ENCODE peak calls at places on chromosome 10, in four cellular contexts. P is lung, C is hepatocyte, T is keratinocyte. I is an unnamed sample.

GRCh38 chr10:133309111-133309719 is 501 bp downstream of the ZNF511 start:
- DNase-seq in P (peak), C (peak), T (peak), I (peak)

GRCh38 chr10:79502561-79503309 is 9.6 kb upstream of the EIF5AL1 start:
- DNase-seq in P (no peak), C (peak), T (no peak), I (no peak)

GRCh38 chr10:129466703-129467345 is at the start of gene MGMT:
- DNase-seq in P (peak), C (peak), T (peak), I (peak)

GRCh38 chr10:43904831-43905230 is 256.1 kb upstream of the ZNF32 start:
- DNase-seq in P (no peak), C (no peak), T (no peak), I (no peak)

GRCh38 chr10:25552283-25552919 is 377.6 kb downstream of the GPR158 start:
- DNase-seq in P (no peak), C (no peak), T (no peak), I (no peak)

GRCh38 chr10:75929630-75930161 is 498.3 kb downstream of the LRMDA start:
- DNase-seq in P (no peak), C (no peak), T (no peak), I (no peak)

GRCh38 chr10:124048371-124049290 is 44.8 kb downstream of the CHST15 start:
- DNase-seq in P (no peak), C (no peak), T (no peak), I (peak)

GRCh38 chr10:75532253-75532924 is 101.0 kb downstream of the LRMDA start:
- DNase-seq in P (no peak), C (no peak), T (no peak), I (peak)

GRCh38 chr10:76422769-76423168 is 991.3 kb downstream of the LRMDA start:
- DNase-seq in P (no peak), C (no peak), T (no peak), I (no peak)

GRCh38 chr10:105597297-105597696 is 956.2 kb downstream of the SORCS3 start:
- DNase-seq in P (no peak), C (no peak), T (no peak), I (no peak)

GRCh38 chr10:70131560-70131937 is 1.1 kb downstream of the AIFM2 start:
- DNase-seq in P (no peak), C (no peak), T (no peak), I (no peak)

GRCh38 chr10:82981137-82981723 is 1106.2 kb downstream of the NRG3 start:
- DNase-seq in P (no peak), C (no peak), T (peak), I (peak)

DNA sequence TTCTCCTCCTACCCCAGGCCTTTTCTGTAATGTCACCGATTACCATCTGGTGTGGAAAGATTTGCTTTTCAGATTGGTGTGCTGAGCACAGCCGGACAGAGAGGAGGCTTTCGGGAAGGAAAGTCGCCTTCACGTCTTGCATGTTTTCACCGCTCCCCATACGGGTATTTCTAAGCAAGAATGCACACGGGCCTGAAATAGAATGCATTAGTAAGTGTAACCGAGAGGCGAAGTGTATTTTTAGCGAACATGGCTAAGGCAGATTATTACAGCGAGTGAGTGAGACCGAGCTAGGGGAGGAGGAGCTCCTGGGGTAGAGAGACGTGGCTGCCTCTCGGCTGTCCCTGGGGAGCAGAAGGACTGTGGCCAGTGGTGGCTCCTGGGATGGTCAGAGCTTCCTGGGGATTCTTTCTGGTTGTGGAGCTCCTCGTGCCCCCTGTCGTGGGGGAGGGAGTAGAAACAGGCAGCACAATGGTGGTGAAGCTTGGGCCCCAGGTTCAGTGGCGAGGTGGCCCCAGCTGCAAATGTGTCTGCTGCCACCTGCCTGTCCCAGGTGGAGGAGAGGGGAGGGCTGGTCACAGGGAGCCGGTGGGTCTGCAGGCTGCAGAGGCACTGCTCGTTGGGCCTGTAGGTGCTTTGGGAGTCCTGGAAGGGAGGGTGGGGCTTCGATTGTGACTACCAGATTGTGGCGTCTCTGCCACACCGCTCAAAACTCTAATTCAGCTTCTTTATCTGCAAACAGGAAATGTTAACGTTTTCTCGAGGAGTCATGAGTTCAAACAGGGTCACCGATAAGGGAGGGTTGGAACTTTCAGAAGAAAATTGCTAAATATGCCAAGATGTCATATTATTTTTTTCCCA is 135.8 kb downstream of the CAMK1D start:
- DNase-seq in P (no peak), C (no peak), T (no peak), I (no peak)
- TF ChIP-seq CTCF in P (no peak), C (no peak), T (no peak), I (no peak)

GRCh38 chr10:60171436-60172013 is 218.2 kb downstream of the ANK3 start:
- DNase-seq in P (no peak), C (no peak), T (no peak), I (no peak)

GRCh38 chr10:60167056-60167455 is 222.6 kb downstream of the ANK3 start:
- DNase-seq in P (no peak), C (no peak), T (no peak), I (no peak)

GRCh38 chr10:60169111-60169510 is 220.6 kb downstream of the ANK3 start:
- DNase-seq in P (no peak), C (no peak), T (no peak), I (no peak)

GRCh38 chr10:60172363-60172990 is 217.2 kb downstream of the ANK3 start:
- DNase-seq in P (no peak), C (no peak), T (no peak), I (no peak)

DNA sequence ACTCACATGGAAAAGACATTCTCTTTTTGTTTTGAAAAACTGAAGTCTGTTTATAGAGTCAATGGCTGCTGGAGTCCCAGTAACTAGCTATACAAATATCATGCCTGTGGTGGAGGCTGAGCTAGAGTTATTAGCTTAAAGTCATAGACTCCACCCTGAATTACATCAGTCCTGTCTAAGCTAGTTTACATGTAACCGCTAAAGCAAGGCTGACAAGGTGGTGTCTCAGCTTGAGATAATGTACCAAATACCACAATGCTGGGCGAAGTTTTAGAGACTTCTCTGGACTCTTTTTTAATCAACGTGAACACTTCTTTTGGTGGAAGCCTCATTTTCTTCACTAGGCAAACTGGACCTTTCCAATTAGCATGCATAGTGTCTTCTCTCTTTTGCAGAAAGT is 219.4 kb downstream of the ANK3 start:
- DNase-seq in P (no peak), C (peak), T (no peak), I (no peak)
- H3K4me3 ChIP-seq in P (no peak), C (no peak), T (no peak), I (no peak)

GRCh38 chr10:48612241-48612943 is 7.5 kb upstream of the ARHGAP22 start:
- DNase-seq in P (peak), C (no peak), T (no peak), I (no peak)

GRCh38 chr10:48611133-48611532 is 6.3 kb upstream of the ARHGAP22 start:
- DNase-seq in P (peak), C (no peak), T (no peak), I (no peak)

GRCh38 chr10:48616436-48616835 is 11.6 kb upstream of the ARHGAP22 start:
- DNase-seq in P (no peak), C (no peak), T (no peak), I (no peak)

GRCh38 chr10:48613015-48613414 is 8.1 kb upstream of the ARHGAP22 start:
- DNase-seq in P (peak), C (no peak), T (no peak), I (no peak)

GRCh38 chr10:48614481-48615383 is 9.9 kb upstream of the ARHGAP22 start:
- DNase-seq in P (no peak), C (no peak), T (no peak), I (no peak)
- TF ChIP-seq CTCF in P (no peak), C (no peak), T (peak), I (peak)

DNA sequence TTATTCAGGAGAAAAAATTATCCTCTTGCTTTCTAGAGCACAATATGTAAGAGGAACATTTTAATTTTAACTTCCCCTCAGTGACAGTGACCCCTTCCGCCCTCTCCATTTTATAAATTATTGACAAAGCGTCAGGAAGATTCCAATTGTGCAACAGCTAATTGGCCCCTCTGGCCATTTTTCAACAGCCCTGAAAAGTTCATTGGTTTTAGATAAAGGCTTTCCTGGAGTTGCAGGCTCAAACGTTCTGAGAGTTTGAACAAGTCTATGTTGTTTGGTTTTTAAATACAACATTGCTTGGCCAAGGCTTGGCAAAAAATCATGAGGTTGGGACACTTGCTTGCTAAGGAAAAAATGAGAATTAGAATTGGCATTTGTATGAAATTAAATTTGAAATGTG is 422.2 kb upstream of the ANKRD30A start:
- DNase-seq in P (no peak), C (no peak), T (no peak), I (no peak)
- H3K4me3 ChIP-seq in P (no peak), C (no peak), T (no peak), I (no peak)

GRCh38 chr10:32713560-32713959 is 244.5 kb downstream of the ITGB1 start:
- DNase-seq in P (no peak), C (no peak), T (no peak), I (no peak)
- TF ChIP-seq CTCF in P (no peak), C (no peak), T (peak), I (no peak)

DNA sequence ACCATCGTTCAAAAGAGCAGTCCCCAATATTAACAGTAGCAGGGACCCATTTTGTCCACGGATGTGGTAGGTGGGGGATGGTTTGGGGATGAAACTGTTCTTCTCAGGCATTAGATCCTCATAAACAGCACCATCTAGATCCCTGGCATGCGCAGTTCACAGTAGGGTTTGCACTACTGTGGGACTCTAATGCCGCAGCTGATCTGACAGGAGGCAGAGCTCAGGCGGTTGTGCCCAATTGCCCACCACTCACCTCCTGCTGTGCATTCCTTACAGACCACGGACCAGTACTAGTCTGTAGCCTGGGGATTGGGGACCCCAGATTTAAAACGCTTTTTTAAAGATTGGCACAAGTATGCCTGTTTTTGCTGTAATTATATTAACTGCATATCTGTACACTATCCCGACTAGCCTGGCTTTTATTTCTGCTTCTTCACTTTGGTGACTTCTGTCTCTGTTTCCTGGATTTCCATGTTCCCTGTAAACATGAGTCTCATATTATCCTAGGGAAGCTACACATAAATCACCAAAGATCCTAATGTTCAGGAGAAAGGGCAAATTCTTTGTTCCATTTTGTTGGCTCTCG is 163.3 kb upstream of the AKR1E2 start:
- DNase-seq in P (no peak), C (no peak), T (no peak), I (no peak)
- H3K4me3 ChIP-seq in P (peak), C (no peak), T (peak), I (no peak)

GRCh38 chr10:22218448-22218847 is 633 bp upstream of the EBLN1 start:
- DNase-seq in P (no peak), C (no peak), T (no peak), I (no peak)
- TF ChIP-seq CTCF in P (no peak), C (no peak), T (no peak), I (no peak)

GRCh38 chr10:97571622-97572021 is 957 bp upstream of the ANKRD2 start:
- DNase-seq in P (no peak), C (peak), T (peak), I (no peak)

GRCh38 chr10:97572214-97572989 is at the start of gene ANKRD2:
- DNase-seq in P (peak), C (peak), T (no peak), I (peak)

GRCh38 chr10:97570789-97571536 is 1.6 kb upstream of the ANKRD2 start:
- DNase-seq in P (no peak), C (no peak), T (no peak), I (no peak)

GRCh38 chr10:97567891-97568290 is 4.7 kb upstream of the ANKRD2 start:
- DNase-seq in P (no peak), C (no peak), T (no peak), I (no peak)

GRCh38 chr10:97570146-97570788 is 2.3 kb upstream of the ANKRD2 start:
- DNase-seq in P (no peak), C (no peak), T (no peak), I (no peak)
- H3K4me3 ChIP-seq in P (no peak), C (no peak), T (no peak), I (no peak)

GRCh38 chr10:27529010-27529783 is 25.1 kb downstream of the RAB18 start:
- DNase-seq in P (no peak), C (no peak), T (no peak), I (no peak)
- TF ChIP-seq CTCF in P (no peak), C (no peak), T (no peak), I (no peak)